ENCODE peak calls at places on chromosomes 4 and X, in five cellular contexts. One of them, this sample, is unnamed.

GRCh38 chrX:15973299-15973698 is 118.7 kb upstream of the AP1S2 start:
- DNase-seq in H1: peak
- DNase-seq in H9: peak
- DNase-seq in neuronal stem cell: no peak
- DNase-seq in mesenchymal stem cell: peak
- DNase-seq in this sample: no peak

GRCh38 chr4:101334963-101335572 is 12.3 kb downstream of the PPP3CA start:
- DNase-seq in H1: no peak
- DNase-seq in mesenchymal stem cell: no peak
- DNase-seq in neuronal stem cell: no peak
- DNase-seq in H9: no peak
- DNase-seq in this sample: no peak

GRCh38 chrX:106467422-106467821 is 144.4 kb upstream of the RADX start:
- DNase-seq in neuronal stem cell: no peak
- DNase-seq in H9: peak
- DNase-seq in H1: no peak
- DNase-seq in mesenchymal stem cell: no peak
- DNase-seq in this sample: no peak

GRCh38 chr4:40939826-40940225 is 190.1 kb downstream of the NSUN7 start:
- DNase-seq in neuronal stem cell: no peak
- DNase-seq in H9: no peak
- DNase-seq in H1: no peak
- DNase-seq in mesenchymal stem cell: no peak
- DNase-seq in this sample: no peak

GRCh38 chrX:72105436-72105835 is 26.3 kb downstream of the RTL5 start:
- DNase-seq in H1: no peak
- DNase-seq in neuronal stem cell: no peak
- DNase-seq in mesenchymal stem cell: no peak
- DNase-seq in H9: no peak
- DNase-seq in this sample: no peak

GRCh38 chr4:169009281-169010124 is 552 bp downstream of the CBR4 start:
- DNase-seq in H9: peak
- DNase-seq in neuronal stem cell: peak
- DNase-seq in mesenchymal stem cell: peak
- DNase-seq in H1: no peak
- DNase-seq in this sample: peak

GRCh38 chr4:95510145-95510544 is 38.6 kb downstream of the UNC5C start:
- DNase-seq in H1: no peak
- DNase-seq in mesenchymal stem cell: peak
- DNase-seq in neuronal stem cell: no peak
- DNase-seq in H9: no peak
- DNase-seq in this sample: peak

GRCh38 chr4:7857238-7857701 is 82.4 kb downstream of the AFAP1 start:
- DNase-seq in H9: no peak
- DNase-seq in neuronal stem cell: no peak
- DNase-seq in H1: no peak
- DNase-seq in mesenchymal stem cell: peak
- DNase-seq in this sample: peak

GRCh38 chrX:75273483-75273882 is 402 bp upstream of the UPRT start:
- DNase-seq in H9: no peak
- DNase-seq in mesenchymal stem cell: peak
- DNase-seq in H1: no peak
- DNase-seq in neuronal stem cell: no peak
- DNase-seq in this sample: no peak

GRCh38 chrX:20361890-20362262 is 95.2 kb upstream of the RPS6KA3 start:
- DNase-seq in H1: no peak
- DNase-seq in H9: no peak
- DNase-seq in mesenchymal stem cell: peak
- DNase-seq in neuronal stem cell: no peak
- DNase-seq in this sample: peak

GRCh38 chr4:48340276-48340904 is 939 bp upstream of the SLAIN2 start:
- DNase-seq in H9: no peak
- DNase-seq in H1: no peak
- DNase-seq in mesenchymal stem cell: peak
- DNase-seq in neuronal stem cell: peak
- DNase-seq in this sample: peak

GRCh38 chr4:3340703-3341088 is 47.9 kb downstream of the RGS12 start:
- DNase-seq in H9: no peak
- DNase-seq in H1: no peak
- DNase-seq in neuronal stem cell: no peak
- DNase-seq in mesenchymal stem cell: no peak
- DNase-seq in this sample: no peak

GRCh38 chr4:25676221-25676620 is 20.6 kb downstream of the SLC34A2 start:
- DNase-seq in H1: no peak
- DNase-seq in neuronal stem cell: no peak
- DNase-seq in mesenchymal stem cell: no peak
- DNase-seq in H9: no peak
- DNase-seq in this sample: no peak

GRCh38 chrX:153932220-153932915 is 2.5 kb downstream of the NAA10 start:
- DNase-seq in H1: no peak
- DNase-seq in neuronal stem cell: no peak
- DNase-seq in H9: no peak
- DNase-seq in mesenchymal stem cell: no peak
- DNase-seq in this sample: no peak

GRCh38 chr4:54941994-54942552 is 183.3 kb downstream of the KDR start:
- DNase-seq in mesenchymal stem cell: no peak
- DNase-seq in H1: no peak
- DNase-seq in neuronal stem cell: no peak
- DNase-seq in H9: no peak
- DNase-seq in this sample: no peak

GRCh38 chrX:41045960-41046567 is 39.2 kb upstream of the USP9X start:
- DNase-seq in mesenchymal stem cell: no peak
- DNase-seq in H1: no peak
- DNase-seq in H9: peak
- DNase-seq in neuronal stem cell: no peak
- DNase-seq in this sample: no peak

GRCh38 chrX:48737940-48738339 is 23.6 kb upstream of the GLOD5 start:
- DNase-seq in mesenchymal stem cell: no peak
- DNase-seq in H9: no peak
- DNase-seq in H1: no peak
- DNase-seq in neuronal stem cell: no peak
- DNase-seq in this sample: no peak

GRCh38 chrX:30313322-30313721 is 4.1 kb upstream of the NR0B1 start:
- DNase-seq in H1: no peak
- DNase-seq in mesenchymal stem cell: no peak
- DNase-seq in neuronal stem cell: no peak
- DNase-seq in H9: no peak
- DNase-seq in this sample: no peak

DNA sequence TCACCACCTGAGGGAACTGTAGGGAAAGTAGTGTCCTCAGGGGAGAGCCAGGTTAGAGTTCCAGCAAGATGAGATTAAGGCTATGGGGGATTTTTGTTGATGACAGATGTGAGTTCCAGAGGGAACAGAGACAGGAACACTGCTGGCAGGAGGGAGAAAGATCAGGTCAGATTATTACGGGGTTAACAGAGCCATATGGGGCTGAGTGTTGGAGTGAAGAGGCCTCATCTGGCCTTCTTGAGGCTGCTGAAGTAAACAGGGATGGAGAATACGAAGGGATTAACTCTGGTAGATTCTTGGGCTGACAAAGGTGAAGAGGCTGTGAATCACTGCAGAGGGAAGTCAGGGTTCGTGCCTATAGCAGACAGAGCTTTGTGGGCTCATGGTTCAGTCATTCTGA is 47.9 kb upstream of the POU4F2 start:
- DNase-seq in neuronal stem cell: no peak
- DNase-seq in H1: no peak
- DNase-seq in H9: no peak
- DNase-seq in mesenchymal stem cell: no peak
- DNase-seq in this sample: no peak
- H2BK12ac ChIP-seq in neuronal stem cell: no peak
- H2BK12ac ChIP-seq in H1: no peak
- H2BK12ac ChIP-seq in H9: no peak
- H2BK12ac ChIP-seq in mesenchymal stem cell: no peak
- H2BK12ac ChIP-seq in this sample: no peak

GRCh38 chr4:98970386-98970785 is 25.1 kb upstream of the METAP1 start:
- DNase-seq in H1: no peak
- DNase-seq in H9: no peak
- DNase-seq in mesenchymal stem cell: no peak
- DNase-seq in neuronal stem cell: no peak
- DNase-seq in this sample: no peak
- H2BK12ac ChIP-seq in H1: no peak
- H2BK12ac ChIP-seq in H9: no peak
- H2BK12ac ChIP-seq in mesenchymal stem cell: no peak
- H2BK12ac ChIP-seq in neuronal stem cell: no peak
- H2BK12ac ChIP-seq in this sample: no peak

DNA sequence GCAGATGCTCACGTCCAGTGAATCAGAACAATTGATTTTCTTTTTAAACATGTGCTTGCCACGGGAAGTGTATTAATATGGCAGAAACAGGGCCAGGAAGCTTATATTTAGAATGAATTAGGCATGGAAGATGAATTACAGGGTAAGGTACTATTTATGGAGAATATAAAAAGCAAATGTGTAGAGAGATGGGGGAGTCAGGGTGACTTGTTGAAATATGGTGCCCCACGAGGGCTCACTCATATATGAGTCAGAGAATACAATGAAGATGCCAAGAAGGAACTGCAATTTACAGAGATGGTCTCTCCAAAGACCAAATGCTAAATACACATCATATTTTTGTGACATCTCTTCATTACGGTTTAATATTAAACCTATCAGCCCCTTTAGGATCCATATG is 385.1 kb downstream of the ARHGAP24 start:
- DNase-seq in neuronal stem cell: no peak
- DNase-seq in H9: no peak
- DNase-seq in mesenchymal stem cell: no peak
- DNase-seq in H1: no peak
- DNase-seq in this sample: no peak
- H2BK12ac ChIP-seq in neuronal stem cell: no peak
- H2BK12ac ChIP-seq in H9: no peak
- H2BK12ac ChIP-seq in mesenchymal stem cell: no peak
- H2BK12ac ChIP-seq in H1: no peak
- H2BK12ac ChIP-seq in this sample: no peak

GRCh38 chrX:11346283-11346682 is 53.1 kb downstream of the AMELX start:
- DNase-seq in mesenchymal stem cell: no peak
- DNase-seq in H9: no peak
- DNase-seq in neuronal stem cell: no peak
- DNase-seq in H1: no peak
- DNase-seq in this sample: no peak
- H2BK12ac ChIP-seq in mesenchymal stem cell: no peak
- H2BK12ac ChIP-seq in H9: no peak
- H2BK12ac ChIP-seq in neuronal stem cell: no peak
- H2BK12ac ChIP-seq in H1: no peak
- H2BK12ac ChIP-seq in this sample: no peak

DNA sequence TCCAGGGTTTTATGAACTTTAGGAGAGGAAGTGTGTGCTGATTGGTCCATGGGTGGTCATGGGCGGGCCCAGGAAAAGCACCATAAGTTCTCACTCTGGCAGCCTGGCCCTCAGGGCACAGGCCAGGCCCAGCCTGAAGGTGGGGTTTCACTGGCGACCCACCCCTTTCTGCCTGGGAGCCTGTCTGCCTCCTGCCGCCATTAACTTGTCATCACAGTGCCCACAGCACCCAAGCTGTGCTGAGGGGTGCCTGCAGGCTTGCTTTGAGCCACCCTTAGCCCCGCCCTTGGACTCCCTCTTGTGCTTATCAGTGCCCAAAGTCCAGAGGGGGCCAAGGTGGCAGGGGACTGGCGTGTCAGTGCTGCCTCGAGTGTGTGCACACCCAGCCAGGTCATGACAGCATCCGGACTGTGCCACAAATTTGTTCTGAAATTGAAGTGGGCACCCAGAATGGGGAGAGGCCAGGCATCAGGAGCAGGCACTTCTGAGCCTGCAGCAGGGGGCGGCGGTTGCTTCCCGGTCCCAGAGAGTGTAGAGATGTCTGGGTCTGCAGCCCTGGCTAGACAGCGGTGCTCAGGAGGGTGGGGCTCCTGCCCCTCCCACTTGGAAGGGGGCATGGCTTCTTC is 455.6 kb downstream of the TMA16 start:
- DNase-seq in mesenchymal stem cell: no peak
- DNase-seq in neuronal stem cell: no peak
- DNase-seq in H9: no peak
- DNase-seq in H1: no peak
- DNase-seq in this sample: no peak
- H2BK12ac ChIP-seq in mesenchymal stem cell: no peak
- H2BK12ac ChIP-seq in neuronal stem cell: no peak
- H2BK12ac ChIP-seq in H9: no peak
- H2BK12ac ChIP-seq in H1: no peak
- H2BK12ac ChIP-seq in this sample: no peak

DNA sequence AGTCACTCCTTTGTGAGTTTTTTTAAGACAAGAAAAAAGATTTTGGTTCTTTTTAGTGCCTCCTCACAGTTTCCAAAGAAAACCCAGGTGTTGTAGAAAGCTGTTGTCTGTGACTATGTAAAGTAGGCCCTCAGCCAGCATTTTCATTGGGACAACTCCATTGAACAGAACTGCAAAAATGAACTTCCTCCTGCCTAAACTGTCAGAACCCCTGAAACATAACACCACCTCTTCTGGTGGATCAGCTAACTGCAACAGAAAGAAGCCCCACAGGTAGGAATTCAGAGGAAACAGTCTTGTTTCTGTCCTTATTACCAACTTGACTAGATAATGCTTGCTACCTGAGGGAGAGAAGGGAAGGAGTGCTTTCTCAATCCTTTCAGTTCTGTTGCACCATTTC is 3.4 kb upstream of the ATP11C start:
- DNase-seq in H1: no peak
- DNase-seq in H9: no peak
- DNase-seq in mesenchymal stem cell: no peak
- DNase-seq in neuronal stem cell: no peak
- DNase-seq in this sample: no peak
- H2BK12ac ChIP-seq in H1: peak
- H2BK12ac ChIP-seq in H9: no peak
- H2BK12ac ChIP-seq in mesenchymal stem cell: no peak
- H2BK12ac ChIP-seq in neuronal stem cell: no peak
- H2BK12ac ChIP-seq in this sample: no peak

GRCh38 chrX:123455693-123456092 is 271.6 kb downstream of the GRIA3 start:
- DNase-seq in H1: no peak
- DNase-seq in neuronal stem cell: no peak
- DNase-seq in mesenchymal stem cell: no peak
- DNase-seq in H9: no peak
- DNase-seq in this sample: no peak
- H2BK12ac ChIP-seq in H1: no peak
- H2BK12ac ChIP-seq in neuronal stem cell: no peak
- H2BK12ac ChIP-seq in mesenchymal stem cell: no peak
- H2BK12ac ChIP-seq in H9: no peak
- H2BK12ac ChIP-seq in this sample: no peak